ENCODE peak calls at places on chromosomes 1 and 21, in four cellular contexts. P is WTC11, V is K562, N is H1. B is an unnamed sample.

GRCh38 chr1:211711313-211711712 is 35.9 kb upstream of the NEK2 start:
- DNase-seq in V (peak; percentile 19), P (no peak), N (no peak), B (no peak)

GRCh38 chr21:33064623-33064996 is 5.3 kb upstream of the OLIG1 start:
- DNase-seq in P (no peak), V (no peak), N (no peak), B (no peak)

GRCh38 chr1:26539722-26540121 is 10.2 kb downstream of the RPS6KA1 start:
- DNase-seq in V (no peak), P (no peak), N (no peak), B (no peak)

GRCh38 chr1:152244576-152244975 is 20.6 kb upstream of the HRNR start:
- DNase-seq in P (no peak), N (no peak), V (no peak), B (no peak)

GRCh38 chr21:17514124-17514481 is 1.3 kb downstream of the CXADR start:
- DNase-seq in P (no peak), V (no peak), N (no peak), B (no peak)

GRCh38 chr1:221992427-221992826 is 250.5 kb upstream of the DUSP10 start:
- DNase-seq in P (no peak), N (no peak), V (no peak), B (no peak)

GRCh38 chr1:226688056-226688748 is 50.9 kb downstream of the ITPKB start:
- DNase-seq in N (no peak), V (no peak), P (peak; percentile 46), B (no peak)

GRCh38 chr1:153626929-153627796 is at the start of gene S100A13:
- DNase-seq in N (peak; percentile 94), V (peak; percentile 95), P (peak; percentile 95), B (no peak)

GRCh38 chr1:22362626-22363402 is 88.8 kb upstream of the ZBTB40 start:
- DNase-seq in P (no peak), V (peak; percentile 80), N (no peak), B (no peak)

GRCh38 chr1:9807541-9807940 is 16.2 kb downstream of the CLSTN1 start:
- DNase-seq in V (no peak), N (no peak), P (no peak), B (no peak)

GRCh38 chr1:161934278-161934608 is 89.4 kb downstream of the OLFML2B start:
- DNase-seq in P (no peak), N (no peak), V (no peak), B (no peak)

GRCh38 chr21:31334648-31335121 is 9.4 kb downstream of the TIAM1 start:
- DNase-seq in V (no peak), P (no peak), N (no peak), B (peak; percentile 46)

GRCh38 chr1:76239470-76239918 is 164.9 kb downstream of the ST6GALNAC3 start:
- DNase-seq in V (no peak), N (no peak), P (no peak), B (no peak)

GRCh38 chr1:94955767-94956632 is 29.1 kb upstream of the CNN3 start:
- DNase-seq in V (no peak), N (no peak), P (no peak), B (no peak)

GRCh38 chr1:205015241-205015640 is 27.8 kb upstream of the CNTN2 start:
- DNase-seq in N (no peak), P (no peak), V (no peak), B (no peak)

GRCh38 chr1:241485145-241485544 is 34.4 kb downstream of the FH start:
- DNase-seq in N (no peak), V (no peak), P (no peak), B (no peak)

GRCh38 chr1:240149488-240150094 is 57.9 kb downstream of the FMN2 start:
- DNase-seq in V (peak; percentile 9), N (no peak), P (no peak), B (peak; percentile 39)

GRCh38 chr1:65469126-65469888 is 48.8 kb downstream of the LEPR start:
- DNase-seq in V (peak; percentile 48), P (no peak), N (no peak), B (no peak)

GRCh38 chr1:32220746-32221580 is 1.2 kb downstream of the TMEM234 start:
- DNase-seq in P (no peak), N (no peak), V (no peak), B (no peak)

GRCh38 chr1:200880212-200880611 is 7.4 kb downstream of the GPR25 start:
- DNase-seq in P (no peak), N (peak; percentile 37), V (peak; percentile 5), B (no peak)

GRCh38 chr21:8989261-8989882 is 1532.0 kb upstream of the TPTE start:
- DNase-seq in V (no peak), P (no peak), N (no peak), B (no peak)

GRCh38 chr1:151710187-151710586 is 6.4 kb downstream of the CELF3 start:
- DNase-seq in N (peak; percentile 75), P (peak; percentile 81), V (peak; percentile 62), B (peak; percentile 94)

GRCh38 chr1:166165661-166166399 is 971 bp downstream of the FAM78B start:
- DNase-seq in N (peak; percentile 66), P (peak; percentile 19), V (no peak), B (peak; percentile 46)

GRCh38 chr1:244757091-244757939 is 78.1 kb upstream of the COX20 start:
- DNase-seq in N (no peak), V (no peak), P (no peak), B (no peak)

GRCh38 chr1:211613108-211613947 is 34.4 kb upstream of the SLC30A1 start:
- DNase-seq in V (peak; percentile 94), N (no peak), P (no peak), B (no peak)

GRCh38 chr1:113040041-113040440 is 33.0 kb upstream of the LRIG2 start:
- DNase-seq in V (peak; percentile 61), P (no peak), N (no peak), B (peak; percentile 52)

GRCh38 chr1:113046569-113046968 is 26.4 kb upstream of the LRIG2 start:
- DNase-seq in P (no peak), V (no peak), N (no peak), B (no peak)

GRCh38 chr1:113040718-113041412 is 32.1 kb upstream of the LRIG2 start:
- DNase-seq in P (no peak), N (no peak), V (no peak), B (no peak)

GRCh38 chr1:113041569-113042335 is 31.2 kb upstream of the LRIG2 start:
- DNase-seq in N (peak; percentile 57), V (peak; percentile 57), P (no peak), B (no peak)

GRCh38 chr1:113042336-113043143 is 30.5 kb upstream of the LRIG2 start:
- DNase-seq in N (peak; percentile 85), P (peak; percentile 87), V (peak; percentile 93), B (peak; percentile 79)
- TF ChIP-seq TEAD4 in N (peak; percentile 85), P (no peak), V (no peak), B (no peak)

DNA sequence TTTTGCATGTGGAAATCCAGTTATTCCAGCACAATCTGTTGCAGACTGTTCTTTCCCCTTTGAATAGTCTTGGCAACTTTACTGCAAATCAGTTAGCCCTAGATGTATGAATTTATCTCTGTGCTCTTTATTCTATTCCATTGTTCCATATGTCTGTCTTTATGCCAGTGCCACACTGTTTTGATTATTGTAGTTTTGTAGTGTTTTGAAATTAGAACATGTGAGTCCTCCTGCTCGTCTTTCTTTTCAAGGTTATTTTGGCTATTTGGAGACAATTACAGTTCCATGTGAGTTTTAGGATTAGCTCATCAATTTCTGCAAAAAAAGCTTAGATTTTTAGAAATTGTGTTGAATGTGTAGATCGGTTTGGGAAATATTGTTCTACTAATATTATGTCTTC is 26.6 kb downstream of the WNT3A start:
- DNase-seq in N (no peak), P (no peak), V (no peak), B (no peak)
- TF ChIP-seq TEAD4 in N (no peak), P (no peak), V (no peak), B (no peak)

GRCh38 chr1:53396563-53397268 is 62.5 kb upstream of the DMRTB1 start:
- DNase-seq in N (no peak), P (no peak), V (no peak), B (peak; percentile 52)
- TF ChIP-seq TEAD4 in N (no peak), P (no peak), V (no peak), B (no peak)

GRCh38 chr1:154726443-154726842 is 118.5 kb upstream of the ADAR start:
- DNase-seq in P (no peak), N (no peak), V (no peak), B (no peak)
- TF ChIP-seq TEAD4 in P (no peak), N (no peak), V (no peak), B (no peak)

GRCh38 chr1:58939666-58940370 is 156.0 kb upstream of the JUN start:
- DNase-seq in N (no peak), P (no peak), V (no peak), B (no peak)

GRCh38 chr1:58942759-58943191 is 158.9 kb upstream of the JUN start:
- DNase-seq in V (no peak), P (no peak), N (no peak), B (no peak)

GRCh38 chr1:58939146-58939545 is 155.3 kb upstream of the JUN start:
- DNase-seq in P (no peak), N (no peak), V (no peak), B (no peak)

GRCh38 chr1:58943776-58944175 is 159.9 kb upstream of the JUN start:
- DNase-seq in N (no peak), P (no peak), V (no peak), B (no peak)

DNA sequence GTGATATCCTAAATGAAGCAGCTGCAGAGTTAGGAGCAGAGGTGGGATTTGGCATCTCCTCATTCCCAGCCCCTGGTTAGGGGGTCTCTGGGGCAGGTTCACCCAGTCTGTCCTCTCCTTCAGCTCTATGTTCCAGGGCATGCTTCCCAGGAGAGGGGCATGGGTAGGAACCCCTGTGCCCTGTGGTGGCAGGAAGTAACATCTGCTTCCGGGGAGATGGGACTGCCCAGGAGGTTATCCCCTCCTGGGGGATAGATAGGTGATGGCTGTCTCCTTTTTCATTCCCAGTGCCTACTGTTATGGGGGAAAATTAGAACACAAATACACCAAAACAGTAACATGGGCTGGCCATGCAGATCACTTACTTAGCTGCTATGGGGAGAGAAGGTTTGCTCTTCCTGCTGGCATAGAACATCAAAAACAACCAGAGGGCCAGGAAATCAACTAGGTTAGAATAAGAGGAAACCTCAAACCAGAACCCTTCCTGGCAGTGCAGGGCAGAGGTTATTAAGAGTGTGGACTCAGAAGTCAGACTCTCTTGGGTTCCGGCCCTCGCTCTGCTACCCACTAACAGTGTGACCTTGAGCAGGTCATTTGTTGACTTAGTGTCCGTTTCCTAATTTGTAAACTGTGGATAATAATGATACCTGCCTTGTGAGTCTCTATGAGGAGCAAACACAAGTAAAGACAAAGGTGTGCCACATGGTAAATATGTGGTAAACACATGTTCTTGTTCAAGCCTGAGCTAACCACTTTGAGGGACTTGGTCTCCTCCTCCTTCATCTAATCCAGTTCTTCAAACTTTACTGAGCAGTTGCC is 157.8 kb upstream of the JUN start:
- DNase-seq in P (no peak), N (no peak), V (no peak), B (no peak)
- TF ChIP-seq TEAD4 in P (no peak), N (no peak), V (no peak), B (no peak)

GRCh38 chr1:78171736-78172590 is 126.2 kb downstream of the GIPC2 start:
- DNase-seq in P (no peak), V (no peak), N (no peak), B (no peak)
- TF ChIP-seq TEAD4 in P (no peak), V (no peak), N (no peak), B (no peak)

DNA sequence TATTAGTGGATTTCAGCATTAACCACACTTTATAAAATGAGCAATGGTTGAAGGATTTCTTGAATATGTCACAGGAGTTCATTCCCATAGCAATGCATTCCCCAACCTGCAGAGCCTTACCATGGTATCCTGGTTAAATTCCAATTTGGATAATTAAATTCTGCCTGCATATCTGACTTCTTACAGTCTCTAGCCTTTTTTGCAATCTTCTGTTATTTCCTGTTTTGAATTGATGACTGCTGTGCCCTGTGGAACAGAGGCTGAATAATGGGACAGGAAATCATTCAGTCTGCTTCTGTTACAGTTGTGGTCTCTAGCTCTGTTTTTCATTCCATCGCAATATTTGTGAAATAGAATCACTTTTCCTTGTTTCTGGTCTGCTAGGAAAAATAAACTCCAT is 1823.9 kb downstream of the PLA2G4A start:
- DNase-seq in N (no peak), P (no peak), V (no peak), B (peak; percentile 31)
- TF ChIP-seq TEAD4 in N (no peak), P (no peak), V (no peak), B (peak; percentile 73)

B was measured in SK-N-SH.